ENCODE peak calls at places on chromosomes 2 and 18, in eight cellular contexts. One of them, this sample, is unnamed.

GRCh38 chr2:65545818-65546217 is 113.4 kb upstream of the SPRED2 start:
- DNase-seq in ELR: peak
- DNase-seq in cardiac fibroblast: peak
- DNase-seq in HS-27A: peak
- DNase-seq in psoas muscle: no peak
- DNase-seq in fibroblast of lung: no peak
- DNase-seq in left ventricle myocardium superior: no peak
- DNase-seq in activated CD4-positive, alpha-beta T cell treated with anti-CD3 and anti-CD28 coated beads, Interleukin-2, amount 10 ng/mL, durations not matched to agents 7 days and 5 days: no peak
- DNase-seq in this sample: peak

GRCh38 chr18:63848159-63848558 is 39.3 kb upstream of the SERPINB2 start:
- DNase-seq in ELR: peak
- DNase-seq in cardiac fibroblast: peak
- DNase-seq in HS-27A: no peak
- DNase-seq in psoas muscle: no peak
- DNase-seq in fibroblast of lung: peak
- DNase-seq in left ventricle myocardium superior: no peak
- DNase-seq in activated CD4-positive, alpha-beta T cell treated with anti-CD3 and anti-CD28 coated beads, Interleukin-2, amount 10 ng/mL, durations not matched to agents 7 days and 5 days: no peak
- DNase-seq in this sample: no peak

GRCh38 chr2:239365782-239366435 is 34.9 kb downstream of the HDAC4 start:
- DNase-seq in ELR: no peak
- DNase-seq in cardiac fibroblast: no peak
- DNase-seq in HS-27A: no peak
- DNase-seq in psoas muscle: no peak
- DNase-seq in fibroblast of lung: no peak
- DNase-seq in left ventricle myocardium superior: no peak
- DNase-seq in activated CD4-positive, alpha-beta T cell treated with anti-CD3 and anti-CD28 coated beads, Interleukin-2, amount 10 ng/mL, durations not matched to agents 7 days and 5 days: no peak
- DNase-seq in this sample: no peak

GRCh38 chr18:6566338-6566911 is 151.7 kb upstream of the L3MBTL4 start:
- DNase-seq in ELR: no peak
- DNase-seq in cardiac fibroblast: no peak
- DNase-seq in HS-27A: no peak
- DNase-seq in psoas muscle: no peak
- DNase-seq in fibroblast of lung: no peak
- DNase-seq in left ventricle myocardium superior: no peak
- DNase-seq in activated CD4-positive, alpha-beta T cell treated with anti-CD3 and anti-CD28 coated beads, Interleukin-2, amount 10 ng/mL, durations not matched to agents 7 days and 5 days: no peak
- DNase-seq in this sample: no peak

GRCh38 chr2:156031121-156031520 is 301.4 kb downstream of the NR4A2 start:
- DNase-seq in ELR: no peak
- DNase-seq in cardiac fibroblast: no peak
- DNase-seq in HS-27A: no peak
- DNase-seq in psoas muscle: no peak
- DNase-seq in fibroblast of lung: no peak
- DNase-seq in left ventricle myocardium superior: no peak
- DNase-seq in activated CD4-positive, alpha-beta T cell treated with anti-CD3 and anti-CD28 coated beads, Interleukin-2, amount 10 ng/mL, durations not matched to agents 7 days and 5 days: no peak
- DNase-seq in this sample: no peak

GRCh38 chr2:239267411-239267941 is 133.3 kb downstream of the HDAC4 start:
- DNase-seq in ELR: peak
- DNase-seq in cardiac fibroblast: peak
- DNase-seq in HS-27A: no peak
- DNase-seq in psoas muscle: peak
- DNase-seq in fibroblast of lung: peak
- DNase-seq in left ventricle myocardium superior: peak
- DNase-seq in activated CD4-positive, alpha-beta T cell treated with anti-CD3 and anti-CD28 coated beads, Interleukin-2, amount 10 ng/mL, durations not matched to agents 7 days and 5 days: peak
- DNase-seq in this sample: peak

GRCh38 chr2:190722825-190723224 is 73.9 kb downstream of the NAB1 start:
- DNase-seq in ELR: no peak
- DNase-seq in cardiac fibroblast: no peak
- DNase-seq in HS-27A: no peak
- DNase-seq in psoas muscle: no peak
- DNase-seq in fibroblast of lung: no peak
- DNase-seq in left ventricle myocardium superior: no peak
- DNase-seq in activated CD4-positive, alpha-beta T cell treated with anti-CD3 and anti-CD28 coated beads, Interleukin-2, amount 10 ng/mL, durations not matched to agents 7 days and 5 days: no peak
- DNase-seq in this sample: no peak

GRCh38 chr2:127504552-127505460 is 21.5 kb downstream of the IWS1 start:
- DNase-seq in ELR: peak
- DNase-seq in cardiac fibroblast: no peak
- DNase-seq in HS-27A: no peak
- DNase-seq in psoas muscle: no peak
- DNase-seq in fibroblast of lung: no peak
- DNase-seq in left ventricle myocardium superior: no peak
- DNase-seq in activated CD4-positive, alpha-beta T cell treated with anti-CD3 and anti-CD28 coated beads, Interleukin-2, amount 10 ng/mL, durations not matched to agents 7 days and 5 days: no peak
- DNase-seq in this sample: no peak

GRCh38 chr2:12269041-12269972 is 447.4 kb upstream of the TRIB2 start:
- DNase-seq in ELR: no peak
- DNase-seq in cardiac fibroblast: no peak
- DNase-seq in HS-27A: no peak
- DNase-seq in psoas muscle: no peak
- DNase-seq in fibroblast of lung: no peak
- DNase-seq in left ventricle myocardium superior: no peak
- DNase-seq in activated CD4-positive, alpha-beta T cell treated with anti-CD3 and anti-CD28 coated beads, Interleukin-2, amount 10 ng/mL, durations not matched to agents 7 days and 5 days: no peak
- DNase-seq in this sample: no peak

GRCh38 chr2:98763209-98763951 is 32.4 kb upstream of the MGAT4A start:
- DNase-seq in ELR: no peak
- DNase-seq in cardiac fibroblast: no peak
- DNase-seq in HS-27A: no peak
- DNase-seq in psoas muscle: no peak
- DNase-seq in fibroblast of lung: no peak
- DNase-seq in left ventricle myocardium superior: no peak
- DNase-seq in activated CD4-positive, alpha-beta T cell treated with anti-CD3 and anti-CD28 coated beads, Interleukin-2, amount 10 ng/mL, durations not matched to agents 7 days and 5 days: no peak
- DNase-seq in this sample: no peak

GRCh38 chr2:9252002-9252357 is 45.4 kb downstream of the ASAP2 start:
- DNase-seq in ELR: peak
- DNase-seq in cardiac fibroblast: no peak
- DNase-seq in HS-27A: no peak
- DNase-seq in psoas muscle: no peak
- DNase-seq in fibroblast of lung: no peak
- DNase-seq in left ventricle myocardium superior: no peak
- DNase-seq in activated CD4-positive, alpha-beta T cell treated with anti-CD3 and anti-CD28 coated beads, Interleukin-2, amount 10 ng/mL, durations not matched to agents 7 days and 5 days: no peak
- DNase-seq in this sample: no peak

GRCh38 chr2:2007551-2008501 is 263.5 kb upstream of the PXDN start:
- DNase-seq in ELR: no peak
- DNase-seq in cardiac fibroblast: no peak
- DNase-seq in HS-27A: no peak
- DNase-seq in psoas muscle: no peak
- DNase-seq in fibroblast of lung: no peak
- DNase-seq in left ventricle myocardium superior: no peak
- DNase-seq in activated CD4-positive, alpha-beta T cell treated with anti-CD3 and anti-CD28 coated beads, Interleukin-2, amount 10 ng/mL, durations not matched to agents 7 days and 5 days: no peak
- DNase-seq in this sample: no peak

GRCh38 chr2:157413342-157414035 is 30.4 kb downstream of the CYTIP start:
- DNase-seq in ELR: no peak
- DNase-seq in cardiac fibroblast: no peak
- DNase-seq in HS-27A: no peak
- DNase-seq in psoas muscle: no peak
- DNase-seq in fibroblast of lung: no peak
- DNase-seq in left ventricle myocardium superior: no peak
- DNase-seq in activated CD4-positive, alpha-beta T cell treated with anti-CD3 and anti-CD28 coated beads, Interleukin-2, amount 10 ng/mL, durations not matched to agents 7 days and 5 days: peak
- DNase-seq in this sample: no peak

GRCh38 chr2:27212626-27213471 is 781 bp upstream of the SLC5A6 start:
- DNase-seq in ELR: peak
- DNase-seq in cardiac fibroblast: peak
- DNase-seq in HS-27A: no peak
- DNase-seq in psoas muscle: no peak
- DNase-seq in fibroblast of lung: peak
- DNase-seq in left ventricle myocardium superior: no peak
- DNase-seq in activated CD4-positive, alpha-beta T cell treated with anti-CD3 and anti-CD28 coated beads, Interleukin-2, amount 10 ng/mL, durations not matched to agents 7 days and 5 days: peak
- DNase-seq in this sample: peak

GRCh38 chr18:581106-581505 is 926 bp downstream of the CETN1 start:
- DNase-seq in ELR: no peak
- DNase-seq in cardiac fibroblast: peak
- DNase-seq in HS-27A: no peak
- DNase-seq in psoas muscle: no peak
- DNase-seq in fibroblast of lung: no peak
- DNase-seq in left ventricle myocardium superior: no peak
- DNase-seq in activated CD4-positive, alpha-beta T cell treated with anti-CD3 and anti-CD28 coated beads, Interleukin-2, amount 10 ng/mL, durations not matched to agents 7 days and 5 days: no peak
- DNase-seq in this sample: no peak

GRCh38 chr2:120992791-120993555 is 257.3 kb downstream of the GLI2 start:
- DNase-seq in ELR: no peak
- DNase-seq in cardiac fibroblast: no peak
- DNase-seq in HS-27A: no peak
- DNase-seq in psoas muscle: no peak
- DNase-seq in fibroblast of lung: no peak
- DNase-seq in left ventricle myocardium superior: no peak
- DNase-seq in activated CD4-positive, alpha-beta T cell treated with anti-CD3 and anti-CD28 coated beads, Interleukin-2, amount 10 ng/mL, durations not matched to agents 7 days and 5 days: no peak
- DNase-seq in this sample: no peak

GRCh38 chr18:59079264-59079972 is 60.3 kb upstream of the SEC11C start:
- DNase-seq in ELR: no peak
- DNase-seq in cardiac fibroblast: no peak
- DNase-seq in HS-27A: peak
- DNase-seq in psoas muscle: no peak
- DNase-seq in fibroblast of lung: no peak
- DNase-seq in left ventricle myocardium superior: no peak
- DNase-seq in activated CD4-positive, alpha-beta T cell treated with anti-CD3 and anti-CD28 coated beads, Interleukin-2, amount 10 ng/mL, durations not matched to agents 7 days and 5 days: no peak
- DNase-seq in this sample: no peak

GRCh38 chr18:61852496-61852895 is 40.3 kb downstream of the RNF152 start:
- DNase-seq in ELR: peak
- DNase-seq in cardiac fibroblast: no peak
- DNase-seq in HS-27A: no peak
- DNase-seq in psoas muscle: no peak
- DNase-seq in fibroblast of lung: no peak
- DNase-seq in left ventricle myocardium superior: no peak
- DNase-seq in activated CD4-positive, alpha-beta T cell treated with anti-CD3 and anti-CD28 coated beads, Interleukin-2, amount 10 ng/mL, durations not matched to agents 7 days and 5 days: no peak
- DNase-seq in this sample: no peak

GRCh38 chr2:20758997-20759396 is 63.9 kb downstream of the LDAH start:
- DNase-seq in ELR: no peak
- DNase-seq in cardiac fibroblast: no peak
- DNase-seq in HS-27A: no peak
- DNase-seq in psoas muscle: no peak
- DNase-seq in fibroblast of lung: no peak
- DNase-seq in left ventricle myocardium superior: no peak
- DNase-seq in activated CD4-positive, alpha-beta T cell treated with anti-CD3 and anti-CD28 coated beads, Interleukin-2, amount 10 ng/mL, durations not matched to agents 7 days and 5 days: no peak
- DNase-seq in this sample: no peak

GRCh38 chr2:18243831-18244230 is 316.6 kb downstream of the RDH14 start:
- DNase-seq in ELR: no peak
- DNase-seq in cardiac fibroblast: no peak
- DNase-seq in HS-27A: no peak
- DNase-seq in psoas muscle: no peak
- DNase-seq in fibroblast of lung: no peak
- DNase-seq in left ventricle myocardium superior: no peak
- DNase-seq in activated CD4-positive, alpha-beta T cell treated with anti-CD3 and anti-CD28 coated beads, Interleukin-2, amount 10 ng/mL, durations not matched to agents 7 days and 5 days: no peak
- DNase-seq in this sample: no peak

GRCh38 chr2:26693287-26693849 is 846 bp downstream of the KCNK3 start:
- DNase-seq in ELR: no peak
- DNase-seq in cardiac fibroblast: no peak
- DNase-seq in HS-27A: no peak
- DNase-seq in psoas muscle: no peak
- DNase-seq in fibroblast of lung: no peak
- DNase-seq in left ventricle myocardium superior: no peak
- DNase-seq in activated CD4-positive, alpha-beta T cell treated with anti-CD3 and anti-CD28 coated beads, Interleukin-2, amount 10 ng/mL, durations not matched to agents 7 days and 5 days: no peak
- DNase-seq in this sample: no peak

GRCh38 chr2:180222642-180223041 is 215.5 kb upstream of the CWC22 start:
- DNase-seq in ELR: peak
- DNase-seq in cardiac fibroblast: peak
- DNase-seq in HS-27A: no peak
- DNase-seq in psoas muscle: no peak
- DNase-seq in fibroblast of lung: peak
- DNase-seq in left ventricle myocardium superior: no peak
- DNase-seq in activated CD4-positive, alpha-beta T cell treated with anti-CD3 and anti-CD28 coated beads, Interleukin-2, amount 10 ng/mL, durations not matched to agents 7 days and 5 days: no peak
- DNase-seq in this sample: peak

GRCh38 chr2:203061346-203061745 is 46.7 kb downstream of the NBEAL1 start:
- DNase-seq in ELR: peak
- DNase-seq in cardiac fibroblast: peak
- DNase-seq in HS-27A: no peak
- DNase-seq in psoas muscle: no peak
- DNase-seq in fibroblast of lung: peak
- DNase-seq in left ventricle myocardium superior: no peak
- DNase-seq in activated CD4-positive, alpha-beta T cell treated with anti-CD3 and anti-CD28 coated beads, Interleukin-2, amount 10 ng/mL, durations not matched to agents 7 days and 5 days: no peak
- DNase-seq in this sample: peak

GRCh38 chr2:207078186-207078798 is 87.5 kb downstream of the KLF7 start:
- DNase-seq in ELR: no peak
- DNase-seq in cardiac fibroblast: no peak
- DNase-seq in HS-27A: no peak
- DNase-seq in psoas muscle: no peak
- DNase-seq in fibroblast of lung: no peak
- DNase-seq in left ventricle myocardium superior: no peak
- DNase-seq in activated CD4-positive, alpha-beta T cell treated with anti-CD3 and anti-CD28 coated beads, Interleukin-2, amount 10 ng/mL, durations not matched to agents 7 days and 5 days: no peak
- DNase-seq in this sample: no peak

GRCh38 chr2:219056896-219057708 is 3.6 kb downstream of the IHH start:
- DNase-seq in ELR: peak
- DNase-seq in cardiac fibroblast: no peak
- DNase-seq in HS-27A: no peak
- DNase-seq in psoas muscle: no peak
- DNase-seq in fibroblast of lung: no peak
- DNase-seq in left ventricle myocardium superior: no peak
- DNase-seq in activated CD4-positive, alpha-beta T cell treated with anti-CD3 and anti-CD28 coated beads, Interleukin-2, amount 10 ng/mL, durations not matched to agents 7 days and 5 days: no peak
- DNase-seq in this sample: no peak

GRCh38 chr2:48377646-48378045 is 152.3 kb upstream of the STON1 start:
- DNase-seq in ELR: peak
- DNase-seq in cardiac fibroblast: no peak
- DNase-seq in HS-27A: no peak
- DNase-seq in psoas muscle: no peak
- DNase-seq in fibroblast of lung: no peak
- DNase-seq in left ventricle myocardium superior: no peak
- DNase-seq in activated CD4-positive, alpha-beta T cell treated with anti-CD3 and anti-CD28 coated beads, Interleukin-2, amount 10 ng/mL, durations not matched to agents 7 days and 5 days: no peak
- DNase-seq in this sample: no peak

GRCh38 chr18:42925036-42925435 is 190.4 kb downstream of the RIT2 start:
- DNase-seq in ELR: no peak
- DNase-seq in cardiac fibroblast: peak
- DNase-seq in HS-27A: no peak
- DNase-seq in psoas muscle: no peak
- DNase-seq in fibroblast of lung: peak
- DNase-seq in left ventricle myocardium superior: no peak
- DNase-seq in activated CD4-positive, alpha-beta T cell treated with anti-CD3 and anti-CD28 coated beads, Interleukin-2, amount 10 ng/mL, durations not matched to agents 7 days and 5 days: no peak
- DNase-seq in this sample: peak